ENCODE peak calls at places on chromosomes 13 and 19, in nine cellular contexts. One of them, this sample, is unnamed.

GRCh38 chr13:79909664-79910063 is 428.7 kb downstream of the NDFIP2 start:
- DNase-seq in uterus: no peak
- DNase-seq in BJ: no peak
- DNase-seq in cardiac muscle cell: no peak
- DNase-seq in pancreas: no peak
- DNase-seq in left ventricle myocardium inferior: no peak
- DNase-seq in sigmoid colon: no peak
- DNase-seq in body of pancreas: no peak
- DNase-seq in heart left ventricle: no peak
- DNase-seq in this sample: no peak

GRCh38 chr13:57253551-57253950 is 86.6 kb downstream of the PRR20E start:
- DNase-seq in pancreas: no peak
- DNase-seq in sigmoid colon: no peak
- DNase-seq in left ventricle myocardium inferior: no peak
- DNase-seq in BJ: no peak
- DNase-seq in cardiac muscle cell: no peak
- DNase-seq in body of pancreas: no peak
- DNase-seq in uterus: no peak
- DNase-seq in heart left ventricle: no peak
- DNase-seq in this sample: no peak

GRCh38 chr19:30214651-30215051 is 157.5 kb upstream of the ZNF536 start:
- DNase-seq in left ventricle myocardium inferior: no peak
- DNase-seq in body of pancreas: no peak
- DNase-seq in uterus: no peak
- DNase-seq in cardiac muscle cell: no peak
- DNase-seq in BJ: no peak
- DNase-seq in sigmoid colon: no peak
- DNase-seq in heart left ventricle: no peak
- DNase-seq in pancreas: no peak
- DNase-seq in this sample: no peak

GRCh38 chr19:11987405-11988231 is 22.8 kb downstream of the ZNF763 start:
- DNase-seq in body of pancreas: peak; percentile 95
- DNase-seq in pancreas: peak; percentile 94
- DNase-seq in uterus: peak; percentile 91
- DNase-seq in left ventricle myocardium inferior: peak; percentile 97
- DNase-seq in heart left ventricle: peak; percentile 99
- DNase-seq in sigmoid colon: peak; percentile 98
- DNase-seq in cardiac muscle cell: peak; percentile 99
- DNase-seq in BJ: peak; percentile 60
- DNase-seq in this sample: peak; percentile 92

GRCh38 chr13:49993666-49994065 is 3.2 kb upstream of the TRIM13 start:
- DNase-seq in sigmoid colon: no peak
- DNase-seq in heart left ventricle: no peak
- DNase-seq in pancreas: no peak
- DNase-seq in uterus: no peak
- DNase-seq in BJ: no peak
- DNase-seq in cardiac muscle cell: no peak
- DNase-seq in body of pancreas: no peak
- DNase-seq in left ventricle myocardium inferior: no peak
- DNase-seq in this sample: no peak

GRCh38 chr19:30649934-30650614 is 277.9 kb downstream of the ZNF536 start:
- DNase-seq in heart left ventricle: no peak
- DNase-seq in pancreas: no peak
- DNase-seq in sigmoid colon: no peak
- DNase-seq in body of pancreas: peak; percentile 72
- DNase-seq in cardiac muscle cell: peak; percentile 59
- DNase-seq in BJ: no peak
- DNase-seq in left ventricle myocardium inferior: no peak
- DNase-seq in uterus: no peak
- DNase-seq in this sample: peak; percentile 34

GRCh38 chr13:64410654-64411053 is 2819.5 kb downstream of the PCDH9 start:
- DNase-seq in uterus: no peak
- DNase-seq in sigmoid colon: no peak
- DNase-seq in pancreas: no peak
- DNase-seq in body of pancreas: no peak
- DNase-seq in left ventricle myocardium inferior: no peak
- DNase-seq in cardiac muscle cell: no peak
- DNase-seq in heart left ventricle: no peak
- DNase-seq in BJ: no peak
- DNase-seq in this sample: no peak

GRCh38 chr19:13583114-13583513 is 76.8 kb upstream of the CACNA1A start:
- DNase-seq in left ventricle myocardium inferior: no peak
- DNase-seq in body of pancreas: no peak
- DNase-seq in BJ: no peak
- DNase-seq in heart left ventricle: no peak
- DNase-seq in pancreas: no peak
- DNase-seq in sigmoid colon: no peak
- DNase-seq in uterus: no peak
- DNase-seq in cardiac muscle cell: no peak
- DNase-seq in this sample: no peak

GRCh38 chr13:32726374-32727037 is 140.3 kb downstream of the PDS5B start:
- DNase-seq in uterus: no peak
- DNase-seq in cardiac muscle cell: no peak
- DNase-seq in body of pancreas: no peak
- DNase-seq in BJ: no peak
- DNase-seq in pancreas: no peak
- DNase-seq in left ventricle myocardium inferior: no peak
- DNase-seq in heart left ventricle: no peak
- DNase-seq in sigmoid colon: no peak
- DNase-seq in this sample: no peak

GRCh38 chr19:35545001-35545854 is at the start of gene TMEM147:
- DNase-seq in pancreas: peak; percentile 96
- DNase-seq in body of pancreas: peak; percentile 92
- DNase-seq in sigmoid colon: peak; percentile 96
- DNase-seq in uterus: peak; percentile 93
- DNase-seq in left ventricle myocardium inferior: peak; percentile 94
- DNase-seq in cardiac muscle cell: peak; percentile 97
- DNase-seq in heart left ventricle: peak; percentile 97
- DNase-seq in BJ: peak; percentile 30
- DNase-seq in this sample: peak; percentile 76

GRCh38 chr13:65638572-65639168 is 1591.5 kb downstream of the PCDH9 start:
- DNase-seq in sigmoid colon: no peak
- DNase-seq in uterus: no peak
- DNase-seq in BJ: no peak
- DNase-seq in body of pancreas: no peak
- DNase-seq in pancreas: no peak
- DNase-seq in heart left ventricle: no peak
- DNase-seq in cardiac muscle cell: peak; percentile 55
- DNase-seq in left ventricle myocardium inferior: no peak
- DNase-seq in this sample: peak; percentile 45

GRCh38 chr13:25608181-25608580 is 236.4 kb downstream of the ATP8A2 start:
- DNase-seq in pancreas: no peak
- DNase-seq in left ventricle myocardium inferior: no peak
- DNase-seq in cardiac muscle cell: no peak
- DNase-seq in sigmoid colon: no peak
- DNase-seq in body of pancreas: no peak
- DNase-seq in BJ: no peak
- DNase-seq in uterus: no peak
- DNase-seq in heart left ventricle: no peak
- DNase-seq in this sample: no peak

GRCh38 chr13:33205804-33206221 is 79.7 kb downstream of the STARD13 start:
- DNase-seq in uterus: no peak
- DNase-seq in BJ: no peak
- DNase-seq in body of pancreas: peak; percentile 47
- DNase-seq in left ventricle myocardium inferior: no peak
- DNase-seq in cardiac muscle cell: no peak
- DNase-seq in sigmoid colon: no peak
- DNase-seq in pancreas: peak; percentile 45
- DNase-seq in heart left ventricle: no peak
- DNase-seq in this sample: no peak

DNA sequence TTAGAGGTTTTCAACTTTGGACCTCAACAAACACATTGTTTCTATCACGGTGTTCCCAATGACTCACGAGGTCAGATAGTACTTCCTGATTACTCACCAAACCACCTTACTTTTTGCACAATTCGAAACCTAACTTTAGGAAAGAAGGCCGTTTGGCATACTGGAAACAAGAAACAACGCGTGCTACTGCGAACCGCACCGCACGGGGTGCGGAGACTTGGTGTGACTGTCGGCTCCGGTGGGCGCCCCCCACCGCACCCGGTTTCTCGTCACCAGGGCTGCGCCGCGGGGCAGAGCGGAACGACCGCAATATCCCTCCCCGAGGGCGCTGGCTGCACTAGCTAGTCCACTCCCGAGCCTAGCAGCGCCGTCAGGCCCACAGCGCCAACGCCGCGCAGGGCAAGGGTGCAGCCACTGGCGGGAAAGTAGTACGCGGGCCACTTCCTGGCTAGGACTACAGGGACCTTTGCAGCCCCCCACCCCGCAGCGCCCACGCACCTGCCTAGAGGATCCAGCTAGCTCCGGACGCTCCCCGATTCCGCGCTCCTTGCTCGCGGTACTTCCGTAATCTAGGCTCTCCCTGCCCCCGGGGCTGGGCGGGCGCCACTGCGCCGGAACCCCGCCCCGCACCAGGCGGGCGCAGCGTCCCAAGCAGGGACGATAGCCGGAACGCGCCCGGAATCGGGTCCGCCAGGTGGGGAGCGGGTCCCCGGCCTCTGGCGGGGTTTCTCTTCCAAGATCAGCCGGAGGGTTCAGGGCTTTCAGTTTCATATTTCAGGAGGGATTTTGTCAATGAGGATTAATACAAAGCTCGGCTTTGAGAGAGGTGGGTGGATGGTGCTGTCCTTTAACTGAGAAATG is at the start of gene PARP4:
- DNase-seq in left ventricle myocardium inferior: peak; percentile 79
- DNase-seq in uterus: peak; percentile 73
- DNase-seq in cardiac muscle cell: peak; percentile 84
- DNase-seq in BJ: peak; percentile 50
- DNase-seq in sigmoid colon: peak; percentile 86
- DNase-seq in pancreas: peak; percentile 75
- DNase-seq in heart left ventricle: peak; percentile 82
- DNase-seq in body of pancreas: peak; percentile 77
- DNase-seq in this sample: peak; percentile 80
- TF ChIP-seq CTCF in left ventricle myocardium inferior: no peak
- TF ChIP-seq CTCF in uterus: peak; percentile 12
- TF ChIP-seq CTCF in cardiac muscle cell: no peak
- TF ChIP-seq CTCF in BJ: no peak
- TF ChIP-seq CTCF in sigmoid colon: no peak
- TF ChIP-seq CTCF in pancreas: no peak
- TF ChIP-seq CTCF in heart left ventricle: no peak
- TF ChIP-seq CTCF in body of pancreas: peak; percentile 16
- TF ChIP-seq CTCF in this sample: peak; percentile 23

DNA sequence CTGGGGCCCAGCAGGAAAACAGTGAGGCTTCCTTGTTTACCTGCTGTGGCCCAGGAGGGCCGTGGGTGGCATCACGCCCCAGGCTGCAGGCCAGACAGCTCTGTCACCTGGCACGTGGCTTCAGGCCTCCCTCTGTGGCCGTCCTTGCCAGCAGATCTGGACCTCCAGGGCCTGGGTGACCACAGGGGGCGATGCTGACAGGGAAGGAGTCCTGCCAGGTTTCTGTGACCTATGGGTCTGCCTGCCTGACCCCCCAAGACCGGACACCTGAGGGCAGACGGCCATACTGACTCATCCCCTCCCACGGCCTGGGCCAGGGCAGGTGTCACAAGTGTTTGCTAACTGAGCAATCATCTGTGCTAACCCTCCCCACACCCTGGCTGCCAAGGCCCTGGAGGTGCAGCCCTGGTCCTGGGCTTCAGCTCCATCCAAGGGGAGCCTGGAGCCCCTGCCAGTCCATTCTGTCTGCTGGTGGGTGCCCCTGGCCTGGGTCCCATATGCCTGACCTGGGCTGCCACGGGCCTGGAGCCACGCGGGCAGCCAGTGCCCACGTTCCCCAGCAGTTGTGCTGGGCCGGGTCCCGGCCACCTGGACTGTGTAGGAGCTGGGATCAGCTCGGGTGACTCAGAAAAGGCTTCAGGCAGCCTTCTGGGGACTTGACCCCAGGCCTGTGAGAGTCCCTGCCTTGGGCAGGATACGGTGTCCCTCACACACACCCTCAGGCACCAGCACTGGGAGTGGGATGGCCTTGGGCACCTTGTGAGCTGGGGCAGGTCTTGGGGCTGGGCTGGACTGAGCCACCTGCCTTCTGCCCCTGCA is 3.7 kb downstream of the CDC34 start:
- DNase-seq in body of pancreas: peak; percentile 47
- DNase-seq in heart left ventricle: no peak
- DNase-seq in left ventricle myocardium inferior: no peak
- DNase-seq in cardiac muscle cell: no peak
- DNase-seq in uterus: no peak
- DNase-seq in sigmoid colon: peak; percentile 66
- DNase-seq in BJ: no peak
- DNase-seq in pancreas: peak; percentile 70
- DNase-seq in this sample: no peak
- TF ChIP-seq CTCF in body of pancreas: no peak
- TF ChIP-seq CTCF in heart left ventricle: no peak
- TF ChIP-seq CTCF in left ventricle myocardium inferior: no peak
- TF ChIP-seq CTCF in cardiac muscle cell: no peak
- TF ChIP-seq CTCF in uterus: no peak
- TF ChIP-seq CTCF in sigmoid colon: no peak
- TF ChIP-seq CTCF in BJ: peak; percentile 12
- TF ChIP-seq CTCF in pancreas: no peak
- TF ChIP-seq CTCF in this sample: peak; percentile 46

GRCh38 chr13:58926858-58927257 is 1236.9 kb downstream of the DIAPH3 start:
- DNase-seq in heart left ventricle: no peak
- DNase-seq in pancreas: no peak
- DNase-seq in BJ: no peak
- DNase-seq in uterus: no peak
- DNase-seq in cardiac muscle cell: no peak
- DNase-seq in body of pancreas: no peak
- DNase-seq in left ventricle myocardium inferior: no peak
- DNase-seq in sigmoid colon: no peak
- DNase-seq in this sample: no peak
- TF ChIP-seq CTCF in heart left ventricle: no peak
- TF ChIP-seq CTCF in pancreas: no peak
- TF ChIP-seq CTCF in BJ: no peak
- TF ChIP-seq CTCF in uterus: no peak
- TF ChIP-seq CTCF in cardiac muscle cell: no peak
- TF ChIP-seq CTCF in body of pancreas: no peak
- TF ChIP-seq CTCF in left ventricle myocardium inferior: no peak
- TF ChIP-seq CTCF in sigmoid colon: no peak
- TF ChIP-seq CTCF in this sample: no peak

DNA sequence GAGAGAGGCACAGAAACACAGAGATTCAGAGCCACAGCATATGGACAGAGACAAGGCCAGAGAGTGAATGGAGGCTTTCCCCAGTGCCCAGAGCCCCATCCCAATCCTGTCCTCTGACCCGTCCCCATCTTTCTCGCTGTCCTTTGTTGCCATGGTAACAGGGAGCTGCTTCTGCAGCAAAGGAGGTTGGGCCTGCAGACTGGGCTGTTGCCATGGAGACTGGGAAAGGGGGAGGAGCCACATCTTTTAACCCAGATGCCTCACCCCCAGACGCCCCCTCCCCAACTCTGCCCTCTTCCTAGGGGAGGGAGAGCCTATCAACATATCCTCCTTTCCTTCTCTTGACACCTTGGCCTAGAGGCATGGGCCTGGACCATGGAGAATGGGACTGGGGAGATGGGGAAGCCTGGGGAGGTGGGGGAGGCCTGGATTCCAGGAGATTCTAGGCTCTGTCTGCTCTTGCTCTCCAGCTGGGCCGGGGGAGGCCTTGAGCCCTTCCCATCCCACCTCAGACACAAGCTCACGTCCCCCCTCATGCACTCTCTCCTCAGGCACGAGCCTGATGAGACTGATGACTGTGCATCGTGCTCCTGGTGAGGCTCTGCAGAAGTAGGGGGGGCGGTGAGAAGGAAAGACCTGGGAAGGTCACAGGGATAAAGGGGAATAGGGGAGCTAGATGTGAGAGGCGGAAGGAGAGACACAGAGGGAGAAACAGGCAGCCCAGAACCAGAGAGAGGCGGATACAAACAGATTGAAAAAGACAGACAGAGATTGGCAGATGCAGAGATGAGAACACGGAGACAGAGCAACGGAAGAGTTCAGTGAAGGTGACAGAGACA is 2.1 kb upstream of the ATP1A3 start:
- DNase-seq in sigmoid colon: no peak
- DNase-seq in BJ: no peak
- DNase-seq in heart left ventricle: no peak
- DNase-seq in body of pancreas: no peak
- DNase-seq in cardiac muscle cell: no peak
- DNase-seq in left ventricle myocardium inferior: no peak
- DNase-seq in pancreas: no peak
- DNase-seq in uterus: no peak
- DNase-seq in this sample: no peak
- TF ChIP-seq CTCF in sigmoid colon: no peak
- TF ChIP-seq CTCF in BJ: no peak
- TF ChIP-seq CTCF in heart left ventricle: no peak
- TF ChIP-seq CTCF in body of pancreas: no peak
- TF ChIP-seq CTCF in cardiac muscle cell: no peak
- TF ChIP-seq CTCF in left ventricle myocardium inferior: no peak
- TF ChIP-seq CTCF in pancreas: no peak
- TF ChIP-seq CTCF in uterus: no peak
- TF ChIP-seq CTCF in this sample: no peak